ENCODE peak calls at places on chromosomes 7 and 10, in five cellular contexts. Z is GM23248, T is stomach, K is upper lobe of right lung, R is breast epithelium. J is an unnamed sample. For H3K4me1, the result is how much of the 10 kb centered on the place peaks cover.

GRCh38 chr7:45590679-45591057 is 16.5 kb downstream of the ADCY1 start:
- DNase-seq in T (peak), K (no peak), Z (no peak), R (no peak), J (no peak)

GRCh38 chr10:34648507-34648906 is 166.6 kb downstream of the PARD3 start:
- DNase-seq in K (no peak), Z (no peak), R (no peak), T (no peak), J (no peak)

GRCh38 chr7:51451751-51452465 is 135.3 kb upstream of the COBL start:
- DNase-seq in K (no peak), Z (no peak), T (no peak), R (no peak), J (no peak)

GRCh38 chr7:31134246-31135188 is 82.4 kb downstream of the ADCYAP1R1 start:
- DNase-seq in K (peak), Z (peak), T (peak), R (peak), J (peak)

GRCh38 chr7:87797798-87798403 is 78.3 kb downstream of the SLC25A40 start:
- DNase-seq in K (no peak), T (no peak), R (no peak), Z (peak), J (no peak)

GRCh38 chr10:5888843-5889623 is 660 bp downstream of the ANKRD16 start:
- DNase-seq in Z (peak), R (no peak), K (peak), T (peak), J (peak)

GRCh38 chr10:43482319-43483078 is 45.6 kb downstream of the ZNF487 start:
- DNase-seq in Z (no peak), K (no peak), T (no peak), R (no peak), J (no peak)

GRCh38 chr7:132138817-132139216 is 437.5 kb downstream of the PLXNA4 start:
- DNase-seq in R (no peak), Z (peak), T (no peak), K (no peak), J (no peak)

GRCh38 chr10:5094265-5095205 is at the start of gene AKR1C3:
- DNase-seq in K (no peak), T (no peak), R (no peak), Z (peak), J (no peak)

GRCh38 chr10:22368976-22369375 is 23.7 kb downstream of the SPAG6 start:
- DNase-seq in R (no peak), T (no peak), K (no peak), Z (no peak), J (no peak)

GRCh38 chr7:29488977-29489376 is 74.7 kb upstream of the PRR15 start:
- DNase-seq in Z (peak), R (no peak), K (no peak), T (no peak), J (no peak)

GRCh38 chr10:52232561-52233350 is 81.3 kb upstream of the DKK1 start:
- DNase-seq in T (no peak), R (no peak), K (no peak), Z (peak), J (no peak)

GRCh38 chr10:36531621-36532020 is 593.8 kb upstream of the ANKRD30A start:
- DNase-seq in Z (peak), K (no peak), R (no peak), T (no peak), J (no peak)

GRCh38 chr7:90758933-90759562 is 162.9 kb downstream of the CDK14 start:
- DNase-seq in R (no peak), Z (no peak), T (no peak), K (no peak), J (no peak)

GRCh38 chr7:79452032-79452494 is 1.4 kb downstream of the MAGI2 start:
- DNase-seq in Z (peak), K (peak), R (peak), T (peak), J (peak)

GRCh38 chr7:153392726-153393125 is 633.2 kb downstream of the ACTR3B start:
- DNase-seq in Z (no peak), T (no peak), R (no peak), K (no peak), J (no peak)

GRCh38 chr7:158824028-158824427 is 5.3 kb downstream of the ESYT2 start:
- DNase-seq in T (no peak), R (no peak), K (no peak), Z (peak), J (peak)

GRCh38 chr10:44261710-44262455 is 123.0 kb downstream of the CXCL12 start:
- DNase-seq in T (no peak), Z (peak), R (no peak), K (no peak), J (no peak)

GRCh38 chr10:118564652-118565051 is 30.8 kb downstream of the PRLHR start:
- DNase-seq in K (no peak), R (no peak), T (no peak), Z (peak), J (no peak)

GRCh38 chr7:134298902-134299683 is 17.6 kb downstream of the SLC35B4 start:
- DNase-seq in Z (no peak), K (no peak), R (no peak), T (peak), J (peak)

GRCh38 chr7:100016209-100016901 is 959 bp downstream of the ZKSCAN1 start:
- DNase-seq in K (no peak), T (no peak), R (no peak), Z (peak), J (no peak)

GRCh38 chr7:54906963-54907362 is 111.9 kb upstream of the EGFR start:
- DNase-seq in T (no peak), R (no peak), K (no peak), Z (no peak), J (no peak)

GRCh38 chr10:97713351-97713827 is at the start of gene MARVELD1:
- DNase-seq in R (peak), K (peak), Z (peak), T (no peak), J (no peak)

GRCh38 chr10:80357804-80358125 is 1.2 kb downstream of the DYDC2 start:
- DNase-seq in R (no peak), T (no peak), Z (no peak), K (no peak), J (no peak)

GRCh38 chr7:6886198-6886597 is 60.1 kb upstream of the CCZ1B start:
- DNase-seq in T (no peak), Z (no peak), R (no peak), K (no peak), J (no peak)

GRCh38 chr7:6889252-6889812 is 63.3 kb upstream of the CCZ1B start:
- DNase-seq in Z (no peak), R (no peak), K (no peak), T (no peak), J (no peak)
- H3K4me1 ChIP-seq in Z (under half), R (under half), K (under half), T (under half), J (under half)

GRCh38 chr10:102626026-102626686 is 18.1 kb upstream of the TRIM8 start:
- DNase-seq in R (no peak), T (no peak), K (peak), Z (no peak), J (no peak)
- H3K4me1 ChIP-seq in R (under half), T (under half), K (half or more), Z (under half), J (under half)

DNA sequence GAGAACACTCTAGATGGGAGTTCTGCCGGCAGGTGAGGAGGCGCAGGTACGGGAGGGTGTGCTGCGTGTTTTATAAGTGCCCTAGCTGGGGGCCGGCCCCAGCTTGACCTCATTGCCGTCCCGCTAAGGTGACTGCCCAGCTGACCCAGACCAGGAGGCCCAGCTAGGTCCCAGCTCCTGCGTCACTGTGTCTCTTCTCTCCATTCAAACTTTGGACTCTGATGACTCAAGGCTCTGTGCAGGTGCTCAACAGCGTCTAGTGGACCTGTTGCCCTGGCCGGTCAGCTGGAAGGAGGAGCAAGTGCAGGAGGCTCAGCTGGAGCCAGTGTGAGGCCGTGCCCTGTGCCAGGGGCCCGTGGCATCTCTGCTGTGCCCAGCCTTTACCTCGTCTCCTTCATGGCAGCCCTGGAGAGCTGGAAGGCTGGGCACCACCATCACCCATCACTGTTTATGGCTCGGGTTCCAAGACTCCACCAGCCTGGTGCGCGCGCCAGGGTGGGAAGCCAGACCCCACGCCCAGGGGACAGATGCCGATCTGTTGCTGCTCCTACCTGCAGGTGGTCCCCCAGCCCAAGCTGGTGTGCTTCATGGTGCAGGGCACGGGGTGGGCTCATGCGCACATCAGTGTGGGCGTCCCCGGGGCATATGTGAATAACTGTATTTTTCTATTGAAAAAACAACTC is 14.6 kb downstream of the LHPP start:
- DNase-seq in K (no peak), Z (no peak), T (no peak), R (no peak), J (no peak)
- H3K4me1 ChIP-seq in K (under half), Z (under half), T (under half), R (under half), J (under half)

GRCh38 chr10:112375721-112376577 is 2.0 kb downstream of the ACSL5 start:
- DNase-seq in T (peak), R (peak), Z (peak), K (peak), J (peak)
- H3K4me1 ChIP-seq in T (under half), R (under half), Z (under half), K (under half), J (under half)

GRCh38 chr7:8511810-8512209 is 78.4 kb downstream of the NXPH1 start:
- DNase-seq in Z (no peak), R (no peak), K (no peak), T (no peak), J (no peak)

GRCh38 chr7:8516976-8517375 is 83.6 kb downstream of the NXPH1 start:
- DNase-seq in Z (no peak), R (no peak), K (no peak), T (no peak), J (no peak)

DNA sequence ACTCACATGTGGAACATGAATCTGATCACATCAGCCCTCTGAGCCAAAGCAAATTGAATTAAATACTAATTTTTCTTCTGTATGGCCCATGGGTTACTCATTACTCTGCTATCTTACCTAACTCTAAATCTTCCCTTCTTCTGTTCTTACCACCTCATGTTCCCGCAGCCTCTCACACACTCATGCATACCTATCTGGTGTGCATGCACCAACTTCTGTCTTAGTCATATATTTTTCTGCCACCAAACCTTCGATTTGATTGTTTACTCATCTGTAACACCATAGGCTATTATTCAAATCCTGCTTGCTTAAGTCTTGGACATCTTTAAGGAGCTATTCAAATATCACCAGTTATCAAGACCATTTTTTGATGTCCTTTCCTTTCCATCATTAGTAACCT is 82.4 kb downstream of the NXPH1 start:
- DNase-seq in T (no peak), K (no peak), Z (no peak), R (no peak), J (no peak)
- H3K4me1 ChIP-seq in T (under half), K (under half), Z (under half), R (under half), J (under half)

DNA sequence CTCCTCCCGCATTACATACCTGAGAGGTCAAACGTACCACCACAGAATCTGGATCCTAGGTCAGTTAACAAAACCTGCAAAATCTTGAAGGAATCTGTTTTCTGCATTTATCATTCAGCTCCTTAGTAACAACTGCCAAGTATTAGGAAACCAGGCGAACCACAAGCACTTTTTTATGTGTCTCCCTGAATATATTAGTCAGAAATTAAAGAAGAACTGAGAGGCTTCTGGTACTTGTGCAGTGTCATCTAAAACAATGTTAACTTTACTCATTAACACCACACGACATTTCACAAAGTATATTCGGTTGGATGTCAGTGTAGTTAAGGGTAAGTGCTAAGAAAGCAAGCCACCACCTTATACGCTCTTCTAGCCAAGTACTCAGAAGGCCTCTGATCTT is 2.5 kb downstream of the CCDC6 start:
- DNase-seq in K (no peak), T (no peak), R (no peak), Z (peak), J (no peak)
- H3K4me1 ChIP-seq in K (under half), T (under half), R (under half), Z (under half), J (under half)

DNA sequence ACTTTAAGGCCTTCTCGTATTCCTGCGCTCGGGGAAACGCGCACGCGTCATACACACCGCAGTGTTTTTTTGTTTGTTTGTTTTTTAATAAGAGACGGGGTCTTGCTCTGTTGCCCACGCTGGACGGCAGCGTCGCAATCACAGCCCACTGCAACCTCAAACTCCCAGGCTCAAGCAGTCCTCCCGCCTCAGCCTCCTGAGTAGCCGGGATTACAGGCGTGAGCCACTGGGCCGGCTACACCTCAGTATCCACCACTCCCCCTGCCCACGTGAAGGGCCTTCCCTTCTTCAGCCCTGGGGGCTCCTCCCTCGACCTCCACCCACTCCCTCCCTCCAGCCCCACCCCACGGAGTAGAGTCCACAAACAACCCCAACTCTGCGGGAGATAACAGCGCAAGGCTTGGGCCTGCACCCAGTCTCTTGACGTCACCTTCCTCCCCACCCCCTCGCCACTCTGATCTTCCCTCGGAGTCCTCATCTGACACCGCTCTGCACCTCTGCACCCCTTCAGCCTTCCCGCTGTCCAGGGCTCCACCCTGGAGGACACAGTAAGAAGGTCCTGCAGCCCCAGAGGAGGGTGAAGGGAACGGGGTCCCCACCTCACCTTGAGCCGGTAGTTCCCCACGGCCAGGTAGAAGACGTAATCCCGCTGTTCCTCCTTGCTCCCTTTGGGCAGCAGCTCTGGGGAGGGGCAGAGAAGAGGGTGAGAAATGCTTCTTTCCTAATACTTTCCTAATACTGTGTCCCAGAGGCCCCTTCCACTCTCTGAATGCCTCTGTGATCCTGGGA is 2.8 kb upstream of the CLDN15 start:
- DNase-seq in T (no peak), Z (no peak), K (no peak), R (no peak), J (no peak)
- H3K4me1 ChIP-seq in T (under half), Z (under half), K (under half), R (under half), J (under half)

DNA sequence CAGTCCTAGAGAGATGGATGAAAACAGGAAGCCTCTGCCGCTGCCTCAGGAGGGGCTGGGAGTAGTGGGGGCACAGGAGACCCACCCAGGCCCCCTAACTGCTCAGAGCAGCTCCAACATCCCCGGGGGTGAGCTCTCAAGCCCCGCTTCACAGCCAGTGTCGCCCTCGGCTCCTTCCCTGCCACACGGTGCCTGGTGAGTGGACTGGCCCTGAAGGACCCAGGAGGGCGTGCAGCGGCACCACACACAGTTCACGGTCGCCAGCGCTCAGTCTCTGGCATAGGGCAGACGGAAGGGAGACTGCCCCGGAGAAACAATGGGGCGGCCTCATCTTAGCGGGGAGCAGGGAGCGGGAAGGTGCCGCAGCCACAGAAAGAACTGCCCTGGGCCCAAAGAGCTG is 1.3 kb downstream of the CLDN15 start:
- DNase-seq in Z (no peak), R (no peak), K (no peak), T (no peak), J (no peak)
- H3K4me1 ChIP-seq in Z (under half), R (under half), K (under half), T (under half), J (under half)

GRCh38 chr10:77592510-77592909 is 45.1 kb downstream of the KCNMA1 start:
- DNase-seq in T (no peak), K (no peak), R (no peak), Z (no peak), J (no peak)
- H3K4me1 ChIP-seq in T (under half), K (under half), R (under half), Z (under half), J (under half)

J was measured in Peyer's patch.